ENCODE peak calls at places on chromosomes 13 and 19, in five cellular contexts. One of them, this sample, is unnamed.

GRCh38 chr13:40187324-40187795 is 479.1 kb downstream of the FOXO1 start:
- DNase-seq in BE2C: no peak
- DNase-seq in GM03348: no peak
- DNase-seq in T-helper 17 cell: peak
- DNase-seq in GF-D8: no peak
- DNase-seq in this sample: no peak

GRCh38 chr13:95235199-95235726 is 66.0 kb downstream of the ABCC4 start:
- DNase-seq in T-helper 17 cell: no peak
- DNase-seq in GF-D8: no peak
- DNase-seq in BE2C: no peak
- DNase-seq in GM03348: no peak
- DNase-seq in this sample: no peak

GRCh38 chr19:18051887-18052286 is 34.8 kb downstream of the IL12RB1 start:
- DNase-seq in GM03348: peak
- DNase-seq in T-helper 17 cell: no peak
- DNase-seq in GF-D8: no peak
- DNase-seq in BE2C: no peak
- DNase-seq in this sample: no peak

GRCh38 chr19:6806488-6806887 is 34.0 kb downstream of the VAV1 start:
- DNase-seq in BE2C: no peak
- DNase-seq in GM03348: no peak
- DNase-seq in T-helper 17 cell: no peak
- DNase-seq in GF-D8: no peak
- DNase-seq in this sample: no peak

GRCh38 chr19:37059142-37059541 is 19.1 kb upstream of the ZNF420 start:
- DNase-seq in BE2C: no peak
- DNase-seq in GM03348: no peak
- DNase-seq in T-helper 17 cell: no peak
- DNase-seq in GF-D8: no peak
- DNase-seq in this sample: no peak

GRCh38 chr13:103873725-103874124 is 807.5 kb upstream of the SLC10A2 start:
- DNase-seq in GF-D8: no peak
- DNase-seq in T-helper 17 cell: no peak
- DNase-seq in GM03348: no peak
- DNase-seq in BE2C: no peak
- DNase-seq in this sample: no peak

GRCh38 chr19:11356676-11357550 is 1.7 kb downstream of the PLPPR2 start:
- DNase-seq in GM03348: no peak
- DNase-seq in BE2C: no peak
- DNase-seq in GF-D8: no peak
- DNase-seq in T-helper 17 cell: no peak
- DNase-seq in this sample: no peak

GRCh38 chr13:49814551-49815270 is 22.2 kb upstream of the KPNA3 start:
- DNase-seq in GF-D8: no peak
- DNase-seq in BE2C: no peak
- DNase-seq in T-helper 17 cell: no peak
- DNase-seq in GM03348: no peak
- DNase-seq in this sample: no peak

GRCh38 chr19:55118401-55118991 is 1.1 kb upstream of the PPP1R12C start:
- DNase-seq in BE2C: no peak
- DNase-seq in T-helper 17 cell: no peak
- DNase-seq in GM03348: peak
- DNase-seq in GF-D8: no peak
- DNase-seq in this sample: peak

GRCh38 chr19:3670258-3670795 is 29.9 kb downstream of the PIP5K1C start:
- DNase-seq in T-helper 17 cell: no peak
- DNase-seq in GF-D8: no peak
- DNase-seq in GM03348: peak
- DNase-seq in BE2C: no peak
- DNase-seq in this sample: no peak

GRCh38 chr13:23867027-23867491 is 22.1 kb downstream of the MIPEP start:
- DNase-seq in BE2C: no peak
- DNase-seq in T-helper 17 cell: no peak
- DNase-seq in GM03348: peak
- DNase-seq in GF-D8: no peak
- DNase-seq in this sample: peak

GRCh38 chr13:112836940-112837339 is 132.1 kb upstream of the MCF2L start:
- DNase-seq in BE2C: no peak
- DNase-seq in GM03348: no peak
- DNase-seq in GF-D8: no peak
- DNase-seq in T-helper 17 cell: no peak
- DNase-seq in this sample: no peak

GRCh38 chr13:112055417-112056206 is 11.3 kb upstream of the SOX1 start:
- DNase-seq in BE2C: no peak
- DNase-seq in GM03348: no peak
- DNase-seq in GF-D8: no peak
- DNase-seq in T-helper 17 cell: no peak
- DNase-seq in this sample: no peak

GRCh38 chr13:66926851-66927524 is 303.1 kb downstream of the PCDH9 start:
- DNase-seq in GF-D8: no peak
- DNase-seq in BE2C: no peak
- DNase-seq in GM03348: no peak
- DNase-seq in T-helper 17 cell: no peak
- DNase-seq in this sample: no peak

GRCh38 chr13:98976338-98976737 is 1.5 kb downstream of the DOCK9 start:
- DNase-seq in GM03348: peak
- DNase-seq in GF-D8: peak
- DNase-seq in BE2C: no peak
- DNase-seq in T-helper 17 cell: no peak
- DNase-seq in this sample: no peak

GRCh38 chr13:42803563-42804212 is 22.3 kb downstream of the FAM216B start:
- DNase-seq in GM03348: no peak
- DNase-seq in BE2C: no peak
- DNase-seq in T-helper 17 cell: no peak
- DNase-seq in GF-D8: no peak
- DNase-seq in this sample: no peak

GRCh38 chr19:49403404-49404187 is 15.5 kb downstream of the KASH5 start:
- DNase-seq in T-helper 17 cell: no peak
- DNase-seq in GF-D8: no peak
- DNase-seq in BE2C: no peak
- DNase-seq in GM03348: no peak
- DNase-seq in this sample: peak

GRCh38 chr19:2097330-2098327 is 914 bp downstream of the IZUMO4 start:
- DNase-seq in GM03348: no peak
- DNase-seq in T-helper 17 cell: peak
- DNase-seq in BE2C: no peak
- DNase-seq in GF-D8: no peak
- DNase-seq in this sample: no peak

GRCh38 chr13:20159646-20160345 is 1.1 kb downstream of the GJA3 start:
- DNase-seq in GF-D8: no peak
- DNase-seq in BE2C: no peak
- DNase-seq in T-helper 17 cell: no peak
- DNase-seq in GM03348: no peak
- DNase-seq in this sample: no peak

This sample was measured in glutamatergic neuron.